ENCODE peak calls at places on chromosome 14, in seven cellular contexts. P is vagina, Q is IMR-90, U is sigmoid colon, A is lung, S is adrenal gland, F is stomach. N is an unnamed sample.
A peak's percentile ranks its signal among the peaks of the same experiment; 100 is the strongest.

GRCh38 chr14:102088012-102088792 is 1.4 kb upstream of the HSP90AA1 start:
- DNase-seq in S (peak; percentile 57), Q (no peak), P (no peak), A (peak; percentile 51), U (peak; percentile 80), F (peak; percentile 51), N (peak; percentile 92)

GRCh38 chr14:92610849-92611271 is 97.3 kb downstream of the RIN3 start:
- DNase-seq in F (no peak), U (peak; percentile 65), Q (no peak), A (no peak), P (no peak), S (no peak), N (no peak)

GRCh38 chr14:71588028-71588427 is 344.2 kb upstream of the RGS6 start:
- DNase-seq in S (no peak), F (no peak), P (no peak), A (no peak), U (no peak), Q (peak; percentile 89), N (no peak)

GRCh38 chr14:102593841-102594170 is 1.4 kb downstream of the RCOR1 start:
- DNase-seq in Q (no peak), A (no peak), F (no peak), P (no peak), S (no peak), U (no peak), N (no peak)

GRCh38 chr14:30115756-30116155 is 188.1 kb upstream of the PRKD1 start:
- DNase-seq in S (no peak), Q (no peak), A (no peak), F (no peak), U (no peak), P (no peak), N (no peak)

GRCh38 chr14:96734076-96734622 is 63.0 kb upstream of the VRK1 start:
- DNase-seq in F (no peak), Q (no peak), A (no peak), U (no peak), S (no peak), P (no peak), N (no peak)

GRCh38 chr14:24513009-24513408 is 4.9 kb upstream of the CMA1 start:
- DNase-seq in Q (no peak), S (no peak), U (no peak), P (no peak), A (no peak), F (no peak), N (no peak)

GRCh38 chr14:49972840-49973239 is 80.0 kb downstream of the ARF6 start:
- DNase-seq in F (peak; percentile 36), P (no peak), U (no peak), A (peak; percentile 54), Q (peak; percentile 92), S (peak; percentile 45), N (no peak)

GRCh38 chr14:101477648-101478047 is 83.6 kb upstream of the DIO3 start:
- DNase-seq in U (no peak), P (no peak), S (no peak), Q (peak; percentile 35), A (no peak), F (no peak), N (peak; percentile 29)

GRCh38 chr14:100425454-100425814 is 102.3 kb downstream of the SLC25A47 start:
- DNase-seq in P (no peak), A (no peak), F (no peak), U (peak; percentile 42), Q (no peak), S (no peak), N (peak; percentile 40)

GRCh38 chr14:92609955-92610354 is 96.4 kb downstream of the RIN3 start:
- DNase-seq in S (no peak), A (no peak), F (no peak), P (no peak), Q (no peak), U (no peak), N (no peak)

GRCh38 chr14:83470466-83470865 is 1936.8 kb upstream of the SEL1L start:
- DNase-seq in U (no peak), S (no peak), P (no peak), Q (no peak), F (no peak), A (no peak), N (no peak)

GRCh38 chr14:71438684-71439083 is 493.5 kb upstream of the RGS6 start:
- DNase-seq in A (no peak), U (no peak), F (no peak), P (no peak), Q (peak; percentile 44), S (no peak), N (no peak)

GRCh38 chr14:61147898-61148549 is 133.1 kb downstream of the TMEM30B start:
- DNase-seq in F (no peak), Q (peak; percentile 100), A (peak; percentile 48), S (no peak), U (peak; percentile 70), P (no peak), N (no peak)

GRCh38 chr14:51957950-51958349 is 31.4 kb upstream of the RTRAF start:
- DNase-seq in S (no peak), F (no peak), U (no peak), P (no peak), Q (peak; percentile 45), A (no peak), N (no peak)

GRCh38 chr14:51962678-51963077 is 26.7 kb upstream of the RTRAF start:
- DNase-seq in F (no peak), S (no peak), A (no peak), U (no peak), Q (peak; percentile 20), P (no peak), N (no peak)

GRCh38 chr14:51967521-51967920 is 21.8 kb upstream of the RTRAF start:
- DNase-seq in F (no peak), S (no peak), Q (peak; percentile 41), A (no peak), U (no peak), P (no peak), N (no peak)

GRCh38 chr14:51959928-51960327 is 29.4 kb upstream of the RTRAF start:
- DNase-seq in P (no peak), S (no peak), F (no peak), A (no peak), U (no peak), Q (no peak), N (no peak)

DNA sequence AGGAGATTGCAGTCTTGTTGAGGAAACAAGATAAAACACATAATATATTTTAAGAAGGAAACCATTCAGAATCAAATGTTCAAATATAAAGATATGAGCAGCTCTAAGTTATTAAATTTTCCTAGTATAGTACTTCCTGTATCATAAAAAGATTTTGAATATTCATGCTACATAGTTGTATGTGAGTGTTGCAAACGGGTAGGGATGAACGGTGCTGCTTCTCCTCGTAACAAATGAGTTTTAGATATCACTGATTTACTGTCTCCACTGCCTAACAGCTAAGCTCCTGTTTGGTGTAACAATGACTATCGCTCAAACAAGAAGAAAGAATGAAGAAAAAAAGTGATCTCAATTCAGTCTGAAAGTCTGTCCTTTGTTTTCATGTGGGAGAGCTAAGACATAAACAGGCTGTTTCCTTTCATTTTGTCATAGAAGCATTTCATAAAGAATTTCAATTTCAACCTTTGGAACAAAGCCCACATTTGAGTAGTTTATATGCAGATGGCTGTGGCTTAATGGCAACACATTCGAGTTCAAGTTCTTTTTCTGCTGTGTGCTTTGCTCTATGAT is 26.1 kb upstream of the RTRAF start:
- DNase-seq in U (no peak), F (no peak), S (no peak), A (no peak), Q (peak; percentile 53), P (no peak), N (no peak)
- H3K4me3 ChIP-seq in U (peak overlapping the region; percentile 16), F (no peak overlapping the region), S (peak overlapping the region; percentile 39), A (no peak overlapping the region), Q (peak overlapping the region; percentile 44), P (no peak overlapping the region), N (no peak overlapping the region)

GRCh38 chr14:99215277-99215676 is 56.7 kb downstream of the BCL11B start:
- DNase-seq in S (no peak), A (no peak), F (no peak), Q (no peak), P (no peak), U (no peak), N (no peak)

GRCh38 chr14:99213101-99213500 is 58.9 kb downstream of the BCL11B start:
- DNase-seq in F (no peak), S (no peak), U (no peak), Q (no peak), A (no peak), P (no peak), N (peak; percentile 47)

GRCh38 chr14:99213603-99214002 is 58.4 kb downstream of the BCL11B start:
- DNase-seq in P (no peak), Q (no peak), A (no peak), S (no peak), U (no peak), F (no peak), N (no peak)

GRCh38 chr14:99216191-99216590 is 55.8 kb downstream of the BCL11B start:
- DNase-seq in U (no peak), P (no peak), F (no peak), A (no peak), Q (no peak), S (no peak), N (no peak)

DNA sequence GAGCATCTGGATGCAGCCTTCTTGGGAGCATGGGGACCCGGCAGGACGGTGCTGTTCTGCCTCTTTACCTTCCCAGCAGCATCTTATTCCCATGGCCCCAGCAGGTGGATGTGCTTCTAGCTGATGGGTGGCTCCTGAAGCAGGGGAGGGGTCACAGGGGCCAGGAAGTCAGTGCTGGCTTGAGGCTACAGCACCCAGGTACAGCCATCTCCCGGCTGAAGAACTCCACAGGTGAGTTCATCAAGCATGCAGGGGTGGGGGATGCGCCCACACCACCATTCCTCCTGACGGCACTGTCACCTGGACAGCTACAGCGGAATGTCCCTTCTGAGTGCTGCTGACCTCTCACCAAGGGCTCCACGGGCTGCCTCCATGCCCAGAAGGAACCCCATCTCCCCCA is 57.3 kb downstream of the BCL11B start:
- DNase-seq in P (no peak), S (no peak), A (no peak), F (no peak), Q (no peak), U (no peak), N (no peak)
- H3K4me1 ChIP-seq in P (peaks cover 38% of the 10 kb centered on the region), S (no peaks in the 10 kb centered on the region), A (no peaks in the 10 kb centered on the region), F (no peaks in the 10 kb centered on the region), Q (no peaks in the 10 kb centered on the region), U (peaks cover 12% of the 10 kb centered on the region), N (no peaks in the 10 kb centered on the region)

GRCh38 chr14:32933623-32933942 is 5.1 kb upstream of the NPAS3 start:
- DNase-seq in P (no peak), F (no peak), S (no peak), U (no peak), Q (no peak), A (no peak), N (no peak)

GRCh38 chr14:32933943-32934890 is 4.5 kb upstream of the NPAS3 start:
- DNase-seq in S (peak; percentile 35), A (no peak), P (no peak), U (peak; percentile 70), F (no peak), Q (no peak), N (no peak)

GRCh38 chr14:32934891-32935633 is 3.6 kb upstream of the NPAS3 start:
- DNase-seq in A (no peak), S (peak; percentile 22), P (no peak), U (peak; percentile 68), Q (no peak), F (no peak), N (no peak)

GRCh38 chr14:32932921-32933622 is 5.6 kb upstream of the NPAS3 start:
- DNase-seq in S (peak; percentile 48), Q (no peak), F (no peak), U (peak; percentile 70), A (no peak), P (no peak), N (peak; percentile 71)

GRCh38 chr14:32932302-32932920 is 6.3 kb upstream of the NPAS3 start:
- DNase-seq in Q (no peak), F (no peak), P (no peak), U (no peak), S (no peak), A (no peak), N (no peak)
- H3K4me3 ChIP-seq in Q (no peak overlapping the region), F (peak overlapping the region; percentile 48), P (peak overlapping the region; percentile 52), U (peak overlapping the region; percentile 56), S (peak overlapping the region; percentile 54), A (no peak overlapping the region), N (peak overlapping the region; percentile 40)

GRCh38 chr14:64760916-64761315 is 56.7 kb downstream of the PLEKHG3 start:
- DNase-seq in F (no peak), S (no peak), U (no peak), P (no peak), A (no peak), Q (no peak), N (peak; percentile 54)
- H3K4me1 ChIP-seq in F (peaks cover 48% of the 10 kb centered on the region), S (peaks cover 37% of the 10 kb centered on the region), U (peaks cover 86% of the 10 kb centered on the region), P (peaks cover 63% of the 10 kb centered on the region), A (peaks cover 13% of the 10 kb centered on the region), Q (peaks cover 52% of the 10 kb centered on the region), N (peaks cover 91% of the 10 kb centered on the region)